ENCODE peak calls at places on chromosomes 1 and 21, in eight cellular contexts. T is lower lobe of right lung, H is ovary, J is MM.1S, V is Panc1, B is psoas muscle, D is endodermal cell, X is HCT116. S is an unnamed sample.

GRCh38 chr21:33238146-33238545 is 8.4 kb downstream of the IFNAR2 start:
- DNase-seq in T (no peak), H (no peak), J (peak; percentile 60), V (no peak), B (no peak), D (no peak), X (no peak), S (no peak)

GRCh38 chr1:183374825-183375224 is 43.4 kb downstream of the NMNAT2 start:
- DNase-seq in T (no peak), H (no peak), J (no peak), V (no peak), B (no peak), D (no peak), X (no peak), S (no peak)

GRCh38 chr1:105204836-105205371 is 1455.2 kb downstream of the AMY1C start:
- DNase-seq in T (no peak), H (no peak), J (no peak), V (no peak), B (no peak), D (peak; percentile 60), X (no peak), S (no peak)

GRCh38 chr21:29625990-29626389 is 313.8 kb downstream of the GRIK1 start:
- DNase-seq in T (no peak), H (no peak), J (no peak), V (no peak), B (no peak), D (no peak), X (no peak), S (no peak)

GRCh38 chr1:37479255-37480124 is 5.1 kb downstream of the ZC3H12A start:
- DNase-seq in T (peak; percentile 95), H (peak; percentile 73), J (peak; percentile 71), V (no peak), B (peak; percentile 92), D (no peak), X (peak; percentile 67), S (peak; percentile 89)

GRCh38 chr1:73978964-73979363 is 219.0 kb downstream of the LRRIQ3 start:
- DNase-seq in T (no peak), H (no peak), J (no peak), V (no peak), B (no peak), D (no peak), X (no peak), S (no peak)

GRCh38 chr1:42330215-42330614 is 4.8 kb downstream of the FOXJ3 start:
- DNase-seq in T (no peak), H (no peak), J (no peak), V (no peak), B (no peak), D (no peak), X (no peak), S (no peak)

GRCh38 chr1:5456090-5456789 is 536.0 kb downstream of the NPHP4 start:
- DNase-seq in T (no peak), H (no peak), J (no peak), V (no peak), B (no peak), D (peak; percentile 69), X (no peak), S (no peak)

GRCh38 chr1:225603538-225604354 is 49.2 kb downstream of the ENAH start:
- DNase-seq in T (no peak), H (no peak), J (no peak), V (peak; percentile 45), B (no peak), D (no peak), X (peak; percentile 54), S (no peak)

GRCh38 chr1:24437631-24438396 is 22.2 kb downstream of the NIPAL3 start:
- DNase-seq in T (no peak), H (no peak), J (no peak), V (no peak), B (no peak), D (peak; percentile 63), X (no peak), S (no peak)

GRCh38 chr1:165364432-165365133 is 8.1 kb upstream of the LMX1A start:
- DNase-seq in T (peak; percentile 50), H (peak; percentile 31), J (no peak), V (no peak), B (peak; percentile 77), D (no peak), X (peak; percentile 45), S (no peak)

DNA sequence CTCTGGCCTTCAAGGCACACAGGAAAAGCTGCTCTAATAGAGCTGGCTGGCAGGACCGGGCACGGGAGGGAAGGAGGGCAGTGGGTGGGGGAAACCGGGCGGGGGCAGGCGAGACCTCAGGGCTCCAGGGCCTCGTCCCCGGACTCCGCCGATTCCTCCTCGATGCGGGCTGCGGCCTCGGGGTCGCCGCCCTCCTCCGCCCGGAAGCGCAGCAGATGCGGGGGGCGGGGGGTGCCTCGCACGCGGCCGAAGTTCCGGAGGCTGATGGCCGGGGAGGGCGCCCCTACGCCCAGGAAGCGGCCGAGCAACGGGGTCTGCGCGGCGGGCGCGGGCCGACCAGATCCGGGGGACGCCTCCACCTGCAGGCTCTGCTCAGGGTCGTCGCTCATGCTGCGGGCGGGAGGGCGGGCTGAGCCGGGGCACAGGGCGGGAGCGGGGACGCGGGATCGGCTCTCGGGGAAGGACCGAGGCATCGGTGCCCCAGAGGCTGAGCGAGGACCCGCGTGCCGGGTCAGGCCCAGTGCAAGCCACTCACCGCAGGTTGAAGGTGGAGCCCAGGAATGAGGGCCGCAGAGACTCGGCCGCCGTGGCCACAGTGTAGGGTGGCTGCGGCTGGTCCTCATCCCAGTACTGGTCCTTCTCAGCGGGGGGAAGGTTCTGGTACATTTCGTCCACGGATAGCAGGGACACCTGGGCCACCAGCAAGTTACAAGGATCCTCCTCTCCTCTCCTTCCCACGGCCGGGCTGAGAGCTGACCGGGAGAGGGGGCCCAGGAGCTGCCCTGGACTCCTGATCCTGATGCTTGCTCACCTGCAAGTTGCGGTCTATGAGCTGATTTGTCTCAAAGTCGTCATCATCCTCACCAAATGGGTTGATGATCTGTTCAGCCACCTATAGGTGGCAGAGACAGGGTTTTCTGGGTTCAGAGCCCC is 3.6 kb downstream of the BEST4 start:
- DNase-seq in T (no peak), H (peak; percentile 56), J (no peak), V (no peak), B (no peak), D (peak; percentile 85), X (no peak), S (peak; percentile 68)
- TF ChIP-seq CTCF in T (no peak), H (no peak), J (no peak), V (no peak), B (no peak), D (peak; percentile 50), X (no peak), S (no peak)

DNA sequence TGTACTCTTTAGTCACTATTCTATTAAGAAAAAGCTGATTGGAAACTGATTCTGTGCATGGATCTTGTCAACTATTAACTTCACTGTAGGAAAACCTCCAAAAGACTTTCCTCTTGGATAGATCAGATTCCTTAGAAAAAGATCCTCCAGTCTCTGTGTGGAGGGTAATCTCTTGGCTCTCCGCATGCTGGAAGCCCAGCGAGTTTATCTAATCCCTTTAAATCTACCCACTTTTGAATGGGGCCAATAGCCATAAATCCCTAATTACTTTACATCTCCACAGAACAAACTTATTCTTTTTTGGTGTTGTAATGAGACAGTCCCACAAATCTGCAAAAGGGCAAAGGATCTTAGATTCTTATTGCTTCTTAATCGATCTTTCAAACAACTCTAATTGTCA is 1206.4 kb upstream of the ADGRL4 start:
- DNase-seq in T (no peak), H (no peak), J (no peak), V (no peak), B (no peak), D (no peak), X (no peak), S (no peak)
- TF ChIP-seq CTCF in T (no peak), H (no peak), J (no peak), V (no peak), B (no peak), D (no peak), X (no peak), S (no peak)

DNA sequence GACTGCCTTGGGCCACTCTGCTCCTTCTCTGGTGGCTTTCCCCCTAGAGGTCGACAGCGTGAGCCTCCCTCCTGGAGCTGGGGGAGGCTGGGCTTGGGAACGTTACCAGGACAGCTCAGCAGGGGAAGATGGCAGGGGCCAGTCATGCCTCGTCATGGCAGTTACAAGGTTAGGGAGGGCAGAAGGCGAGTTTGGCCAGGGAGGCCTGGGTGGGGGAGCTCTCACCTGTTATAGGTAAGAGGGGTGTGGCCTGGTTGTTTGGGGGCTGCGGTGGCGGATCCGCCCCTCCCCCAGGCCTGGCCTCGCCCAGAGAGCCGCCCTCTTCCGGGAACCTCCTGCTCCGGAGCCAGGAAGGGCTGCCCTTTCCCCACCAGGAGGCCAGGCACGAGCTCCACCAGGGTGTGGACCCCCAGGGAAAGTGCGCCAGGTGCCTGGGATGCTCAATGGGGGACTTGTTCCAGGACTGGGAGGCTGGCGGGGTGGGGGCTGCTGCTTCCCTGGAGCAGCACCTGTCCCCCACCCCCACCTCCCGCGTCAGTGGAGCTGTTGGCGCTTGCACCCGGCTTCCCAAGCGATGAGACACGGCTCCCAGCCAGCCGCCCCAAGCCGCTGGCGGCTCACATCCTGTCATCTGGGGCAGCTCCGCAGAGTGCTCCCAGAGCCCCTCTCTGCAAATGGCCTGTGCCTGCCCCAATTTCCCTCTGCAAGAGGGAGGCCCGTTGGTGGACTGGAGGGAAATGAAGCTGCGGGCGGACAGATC is 23.6 kb upstream of the PKP1 start:
- DNase-seq in T (no peak), H (no peak), J (no peak), V (no peak), B (no peak), D (peak; percentile 89), X (no peak), S (no peak)
- TF ChIP-seq CTCF in T (no peak), H (no peak), J (no peak), V (no peak), B (no peak), D (peak; percentile 61), X (no peak), S (no peak)

GRCh38 chr1:51344276-51344601 is 13.9 kb upstream of the TTC39A start:
- DNase-seq in T (no peak), H (no peak), J (no peak), V (no peak), B (no peak), D (peak; percentile 48), X (no peak), S (no peak)

GRCh38 chr1:51342591-51343206 is 12.3 kb upstream of the TTC39A start:
- DNase-seq in T (no peak), H (no peak), J (no peak), V (no peak), B (no peak), D (no peak), X (no peak), S (no peak)

GRCh38 chr1:51340380-51340779 is 10.0 kb upstream of the TTC39A start:
- DNase-seq in T (no peak), H (no peak), J (no peak), V (no peak), B (no peak), D (peak; percentile 58), X (no peak), S (no peak)

GRCh38 chr1:51343624-51344023 is 13.3 kb upstream of the TTC39A start:
- DNase-seq in T (no peak), H (no peak), J (no peak), V (no peak), B (no peak), D (no peak), X (no peak), S (no peak)

DNA sequence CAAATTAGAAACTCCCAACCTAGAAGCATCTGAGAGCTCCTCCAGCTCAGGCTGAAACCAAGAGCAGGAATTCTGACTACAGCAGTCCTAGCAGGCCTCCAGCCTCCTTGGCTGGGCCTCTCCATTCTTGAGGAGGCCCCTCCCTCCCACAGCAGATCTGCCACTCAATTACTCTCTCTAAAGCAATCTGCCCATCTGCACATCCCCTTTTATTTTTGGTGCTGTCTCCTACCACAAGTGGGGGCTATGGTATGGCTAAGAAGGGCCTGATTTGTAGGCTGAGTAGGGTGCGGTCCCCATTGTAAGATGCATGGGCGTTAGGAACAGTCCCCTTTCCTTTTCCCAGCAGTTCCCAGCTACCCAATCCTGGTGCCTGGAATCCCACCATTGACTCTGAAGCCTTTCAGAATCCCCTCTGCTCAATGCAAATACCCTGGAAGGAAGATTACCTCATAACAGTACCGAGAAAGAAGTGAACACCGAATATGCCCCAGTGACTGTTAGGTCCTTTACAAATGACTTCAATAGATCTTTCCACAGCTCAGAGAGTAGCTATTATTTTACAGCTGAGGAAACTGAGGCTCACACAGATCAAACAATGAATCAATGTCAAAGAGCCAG is 11.6 kb upstream of the TTC39A start:
- DNase-seq in T (no peak), H (no peak), J (no peak), V (no peak), B (no peak), D (no peak), X (no peak), S (peak; percentile 78)
- TF ChIP-seq CTCF in T (no peak), H (no peak), J (no peak), V (no peak), B (no peak), D (peak; percentile 30), X (no peak), S (no peak)